ENCODE peak calls at places on chromosome 2, in four cellular contexts. E is spleen; D is OCI-M1; I is activated T-helper 2 cell treated with anti-CD3 and anti-CD28 coated beads, Interferon-gamma antibody, Interleukin-2, Interleukin-4, amounts not matched to agents 10 μg/mL and 5 μg/mL and 100 μg/mL, durations not matched to agents 14 hours and 24 hours and 36 hours. L is an unnamed sample.

GRCh38 chr2:189548686-189549439 is 31.7 kb downstream of the SLC40A1 start:
- DNase-seq in E (no peak), D (peak), I (no peak), L (peak)

GRCh38 chr2:61855178-61855523 is 1.3 kb upstream of the FAM161A start:
- DNase-seq in E (no peak), D (no peak), I (no peak), L (peak)

GRCh38 chr2:219429958-219430586 is 4.6 kb upstream of the SPEG start:
- DNase-seq in E (no peak), D (no peak), I (no peak), L (no peak)

GRCh38 chr2:237882510-237883481 is 23.4 kb downstream of the RAMP1 start:
- DNase-seq in E (peak), D (no peak), I (no peak), L (no peak)

GRCh38 chr2:226795281-226796011 is 4.2 kb downstream of the IRS1 start:
- DNase-seq in E (peak), D (no peak), I (no peak), L (no peak)

GRCh38 chr2:73870084-73870483 is 22.7 kb upstream of the ACTG2 start:
- DNase-seq in E (no peak), D (no peak), I (no peak), L (no peak)

GRCh38 chr2:9695916-9696315 is 65.1 kb upstream of the YWHAQ start:
- DNase-seq in E (no peak), D (no peak), I (no peak), L (peak)

GRCh38 chr2:175807031-175807873 is 194.8 kb downstream of the LNPK start:
- DNase-seq in E (no peak), D (peak), I (no peak), L (no peak)

GRCh38 chr2:10721344-10722251 is at the start of gene ATP6V1C2:
- DNase-seq in E (peak), D (no peak), I (no peak), L (peak)

GRCh38 chr2:188181439-188181838 is 110.2 kb upstream of the GULP1 start:
- DNase-seq in E (no peak), D (peak), I (no peak), L (no peak)

GRCh38 chr2:240333985-240334384 is 101.5 kb upstream of the GPC1 start:
- DNase-seq in E (no peak), D (no peak), I (no peak), L (no peak)

GRCh38 chr2:239312081-239312501 is 88.7 kb downstream of the HDAC4 start:
- DNase-seq in E (peak), D (no peak), I (no peak), L (no peak)

GRCh38 chr2:155310589-155310988 is 612.1 kb downstream of the KCNJ3 start:
- DNase-seq in E (no peak), D (peak), I (no peak), L (peak)

GRCh38 chr2:6773007-6773693 is 92.6 kb downstream of the CMPK2 start:
- DNase-seq in E (peak), D (peak), I (peak), L (peak)

GRCh38 chr2:100606740-100607343 is 44.0 kb downstream of the PDCL3 start:
- DNase-seq in E (no peak), D (peak), I (peak), L (peak)

GRCh38 chr2:135709992-135710391 is 31.7 kb upstream of the UBXN4 start:
- DNase-seq in E (peak), D (peak), I (peak), L (peak)

GRCh38 chr2:96537734-96538486 is 1.4 kb downstream of the ARID5A start:
- DNase-seq in E (peak), D (no peak), I (peak), L (no peak)